ENCODE peak calls at places on chromosomes 16 and 17, in four cellular contexts. One of them, this sample, is unnamed.

GRCh38 chr16:70737377-70738082 is 51.7 kb upstream of the MTSS2 start:
- DNase-seq in BE2C: peak; percentile 77
- DNase-seq in fibroblast of pulmonary artery: peak; percentile 73
- DNase-seq in left lung: peak; percentile 68
- DNase-seq in this sample: no peak

GRCh38 chr17:18065546-18065945 is 22.2 kb upstream of the DRG2 start:
- DNase-seq in fibroblast of pulmonary artery: no peak
- DNase-seq in BE2C: no peak
- DNase-seq in left lung: no peak
- DNase-seq in this sample: no peak

GRCh38 chr17:41307647-41308046 is 1.5 kb downstream of the KRTAP16-1 start:
- DNase-seq in BE2C: no peak
- DNase-seq in left lung: peak; percentile 56
- DNase-seq in fibroblast of pulmonary artery: no peak
- DNase-seq in this sample: no peak

GRCh38 chr16:71230122-71230845 is at the start of gene HYDIN:
- DNase-seq in BE2C: peak; percentile 92
- DNase-seq in fibroblast of pulmonary artery: peak; percentile 44
- DNase-seq in left lung: peak; percentile 63
- DNase-seq in this sample: peak; percentile 20

GRCh38 chr17:75864448-75864871 is 9.3 kb upstream of the WBP2 start:
- DNase-seq in left lung: peak; percentile 69
- DNase-seq in BE2C: no peak
- DNase-seq in fibroblast of pulmonary artery: peak; percentile 86
- DNase-seq in this sample: no peak

GRCh38 chr17:72120878-72121163 is at the start of gene SOX9:
- DNase-seq in left lung: peak; percentile 86
- DNase-seq in BE2C: peak; percentile 90
- DNase-seq in fibroblast of pulmonary artery: peak; percentile 97
- DNase-seq in this sample: peak; percentile 70

GRCh38 chr17:68759002-68759342 is 157.8 kb upstream of the FAM20A start:
- DNase-seq in fibroblast of pulmonary artery: no peak
- DNase-seq in BE2C: no peak
- DNase-seq in left lung: no peak
- DNase-seq in this sample: no peak

GRCh38 chr17:17258998-17259397 is 22.0 kb upstream of the FLCN start:
- DNase-seq in BE2C: no peak
- DNase-seq in left lung: no peak
- DNase-seq in fibroblast of pulmonary artery: no peak
- DNase-seq in this sample: no peak

GRCh38 chr16:68889508-68890150 is 46.3 kb downstream of the TANGO6 start:
- DNase-seq in BE2C: no peak
- DNase-seq in fibroblast of pulmonary artery: no peak
- DNase-seq in left lung: no peak
- DNase-seq in this sample: no peak

GRCh38 chr16:67645397-67646121 is 615 bp downstream of the CARMIL2 start:
- DNase-seq in left lung: no peak
- DNase-seq in BE2C: no peak
- DNase-seq in fibroblast of pulmonary artery: no peak
- DNase-seq in this sample: no peak

GRCh38 chr16:28162326-28162877 is 49.4 kb downstream of the XPO6 start:
- DNase-seq in left lung: no peak
- DNase-seq in BE2C: no peak
- DNase-seq in fibroblast of pulmonary artery: no peak
- DNase-seq in this sample: peak; percentile 58

GRCh38 chr16:81723098-81723723 is 55.9 kb upstream of the PLCG2 start:
- DNase-seq in fibroblast of pulmonary artery: peak; percentile 90
- DNase-seq in left lung: no peak
- DNase-seq in BE2C: peak; percentile 63
- DNase-seq in this sample: no peak

DNA sequence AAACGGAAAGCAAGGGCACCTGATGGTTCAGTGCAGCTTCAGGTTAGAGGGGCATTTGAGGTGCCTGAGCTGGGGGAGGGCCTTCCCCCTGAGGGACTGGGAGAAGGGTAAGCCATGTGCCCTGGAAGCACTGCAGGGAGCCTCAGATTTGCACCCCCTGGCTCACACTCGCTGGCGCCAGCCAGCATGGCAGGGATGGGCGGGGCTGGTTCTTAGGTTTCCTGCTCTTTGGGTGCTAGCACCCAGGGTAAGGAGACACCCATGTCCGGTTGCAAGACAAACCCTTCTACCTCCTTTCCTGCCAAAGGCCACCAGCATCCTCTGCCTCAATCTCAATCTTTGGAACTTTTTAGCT is 2.3 kb upstream of the LIMD2 start:
- DNase-seq in BE2C: no peak
- DNase-seq in left lung: peak; percentile 41
- DNase-seq in fibroblast of pulmonary artery: no peak
- DNase-seq in this sample: no peak
- H3K4me3 ChIP-seq in BE2C: no peak overlapping the region
- H3K4me3 ChIP-seq in left lung: no peak overlapping the region
- H3K4me3 ChIP-seq in fibroblast of pulmonary artery: no peak overlapping the region
- H3K4me3 ChIP-seq in this sample: no peak overlapping the region

DNA sequence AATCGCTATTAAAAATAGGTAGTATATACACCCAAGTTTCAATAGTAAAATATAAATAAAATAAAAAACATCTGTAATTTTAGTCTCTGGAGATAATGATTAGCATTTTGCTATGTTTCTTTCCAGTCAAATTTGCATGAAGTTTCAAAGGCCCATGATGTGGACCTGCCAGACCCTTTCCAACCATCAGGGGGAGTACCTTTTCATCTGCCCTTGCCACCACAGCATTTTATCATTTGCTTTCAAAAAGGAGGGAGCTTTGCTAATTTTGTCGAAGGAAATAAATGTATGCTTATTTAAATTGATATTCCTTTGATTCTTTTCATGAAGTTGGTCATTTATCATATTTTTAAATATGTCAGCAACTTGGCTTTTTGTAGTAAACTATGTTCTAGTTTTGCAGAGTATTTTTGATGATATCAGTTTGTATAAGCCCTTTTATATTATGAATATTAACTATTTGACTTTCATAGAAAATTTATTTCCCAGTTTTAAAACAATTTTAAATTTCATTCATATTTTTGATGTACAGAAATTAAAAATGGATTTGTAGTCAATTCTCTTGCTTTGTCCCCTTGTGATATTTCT is 115.2 kb upstream of the NETO2 start:
- DNase-seq in BE2C: peak; percentile 35
- DNase-seq in left lung: no peak
- DNase-seq in fibroblast of pulmonary artery: peak; percentile 44
- DNase-seq in this sample: no peak
- TF ChIP-seq CTCF in BE2C: peak; percentile 93
- TF ChIP-seq CTCF in left lung: peak; percentile 29
- TF ChIP-seq CTCF in fibroblast of pulmonary artery: peak; percentile 85
- TF ChIP-seq CTCF in this sample: peak; percentile 78

DNA sequence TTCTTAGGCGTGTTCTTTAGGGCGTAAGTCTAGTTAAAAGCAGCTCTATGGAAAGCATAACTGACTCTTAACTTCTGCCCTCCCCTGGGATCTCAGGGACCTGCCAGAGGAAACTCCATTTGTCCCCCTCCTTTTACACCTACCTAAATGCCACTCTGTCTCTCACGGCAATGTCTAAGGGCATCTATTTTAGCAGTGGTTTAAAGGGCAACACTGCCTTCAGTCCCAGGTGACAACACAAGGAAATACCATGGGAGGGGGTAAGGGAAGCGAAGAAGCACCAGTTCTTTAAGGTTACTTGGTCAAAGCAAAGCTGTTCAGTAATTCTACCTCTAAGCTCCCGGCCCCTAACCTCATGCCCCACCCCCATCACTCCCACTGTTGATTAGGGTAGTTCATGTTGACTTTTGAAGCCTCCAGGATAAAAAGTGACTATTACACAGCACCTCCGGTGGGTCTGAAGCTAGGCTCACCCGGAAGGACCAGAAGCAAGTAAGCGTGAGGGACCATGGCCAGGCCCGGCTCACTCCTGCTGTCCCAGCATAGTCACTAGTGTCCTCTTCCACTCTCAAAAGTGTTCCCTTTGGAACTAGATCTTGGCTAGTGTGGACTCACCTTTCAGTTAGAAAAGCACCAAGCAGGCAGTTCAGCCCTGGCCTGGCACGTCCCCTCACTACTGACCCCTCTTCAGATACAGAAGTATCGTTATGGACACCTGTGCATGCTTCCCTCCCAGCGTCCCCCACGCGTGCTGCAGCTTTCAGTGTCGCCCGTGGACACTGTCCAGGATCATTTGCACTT is 47.0 kb downstream of the CYTH1 start:
- DNase-seq in BE2C: no peak
- DNase-seq in left lung: no peak
- DNase-seq in fibroblast of pulmonary artery: no peak
- DNase-seq in this sample: no peak
- H3K4me3 ChIP-seq in BE2C: no peak overlapping the region
- H3K4me3 ChIP-seq in left lung: peak overlapping the region; percentile 41
- H3K4me3 ChIP-seq in fibroblast of pulmonary artery: no peak overlapping the region
- H3K4me3 ChIP-seq in this sample: peak overlapping the region; percentile 6

GRCh38 chr17:79915850-79916430 is 76.7 kb upstream of the CBX4 start:
- DNase-seq in left lung: peak; percentile 81
- DNase-seq in BE2C: no peak
- DNase-seq in fibroblast of pulmonary artery: peak; percentile 38
- DNase-seq in this sample: no peak
- TF ChIP-seq CTCF in left lung: peak; percentile 21
- TF ChIP-seq CTCF in BE2C: peak; percentile 30
- TF ChIP-seq CTCF in fibroblast of pulmonary artery: peak; percentile 23
- TF ChIP-seq CTCF in this sample: peak; percentile 22

This sample was measured in epithelial cell of proximal tubule.